ENCODE peak calls at places on chromosomes 3 and 15, in four cellular contexts. M, O, K and B are unnamed samples.

GRCh38 chr15:59570364-59570763 is 41.2 kb upstream of the GCNT3 start:
- DNase-seq in M (no peak), O (no peak), K (no peak), B (peak; percentile 51)

GRCh38 chr15:32998979-32999677 is 195.4 kb downstream of the FMN1 start:
- DNase-seq in M (no peak), O (no peak), K (no peak), B (no peak)

GRCh38 chr3:29525254-29525881 is 244.5 kb downstream of the RBMS3 start:
- DNase-seq in M (no peak), O (no peak), K (no peak), B (no peak)

GRCh38 chr3:150038830-150039229 is 68.1 kb upstream of the PFN2 start:
- DNase-seq in M (peak; percentile 53), O (no peak), K (no peak), B (no peak)

GRCh38 chr3:176046717-176047116 is 1150.6 kb downstream of the TBL1XR1 start:
- DNase-seq in M (no peak), O (no peak), K (no peak), B (no peak)

GRCh38 chr15:57323806-57324589 is 52.3 kb upstream of the CGNL1 start:
- DNase-seq in M (peak; percentile 60), O (peak; percentile 91), K (peak; percentile 66), B (peak; percentile 83)

GRCh38 chr3:127667119-127667681 is 5.6 kb upstream of the ABTB1 start:
- DNase-seq in M (no peak), O (no peak), K (no peak), B (no peak)

GRCh38 chr3:138137901-138138300 is 5.7 kb upstream of the A4GNT start:
- DNase-seq in M (no peak), O (no peak), K (no peak), B (no peak)

GRCh38 chr15:39434126-39434525 is 146.8 kb upstream of the THBS1 start:
- DNase-seq in M (no peak), O (peak; percentile 1), K (no peak), B (no peak)

GRCh38 chr3:47024932-47025331 is 45.5 kb downstream of the NBEAL2 start:
- DNase-seq in M (no peak), O (no peak), K (no peak), B (no peak)

GRCh38 chr15:52348056-52348745 is 52.6 kb upstream of the MYO5C start:
- DNase-seq in M (no peak), O (no peak), K (no peak), B (peak; percentile 19)

GRCh38 chr3:98812851-98813374 is 49.8 kb downstream of the ST3GAL6 start:
- DNase-seq in M (peak; percentile 40), O (peak; percentile 61), K (peak; percentile 48), B (peak; percentile 26)

GRCh38 chr3:126081618-126082333 is 2.1 kb downstream of the SLC41A3 start:
- DNase-seq in M (peak; percentile 33), O (peak; percentile 55), K (peak; percentile 28), B (no peak)

GRCh38 chr3:105997800-105998526 is 129.2 kb upstream of the CBLB start:
- DNase-seq in M (no peak), O (no peak), K (no peak), B (peak; percentile 60)

GRCh38 chr3:6112546-6112945 is 748.4 kb upstream of the GRM7 start:
- DNase-seq in M (no peak), O (no peak), K (no peak), B (no peak)

GRCh38 chr15:74425634-74426033 is 8.1 kb downstream of the SEMA7A start:
- DNase-seq in M (no peak), O (no peak), K (no peak), B (no peak)

GRCh38 chr3:128429275-128429674 is 37.4 kb downstream of the DNAJB8 start:
- DNase-seq in M (no peak), O (no peak), K (no peak), B (no peak)

GRCh38 chr3:175940243-175940642 is 1081.1 kb downstream of the NAALADL2 start:
- DNase-seq in M (no peak), O (no peak), K (no peak), B (no peak)

GRCh38 chr3:171351676-171352075 is 108.5 kb downstream of the TNIK start:
- DNase-seq in M (no peak), O (no peak), K (no peak), B (no peak)

GRCh38 chr15:77642793-77643430 is 10.2 kb upstream of the LINGO1 start:
- DNase-seq in M (no peak), O (no peak), K (no peak), B (no peak)

GRCh38 chr15:99441427-99441766 is 124.4 kb upstream of the MEF2A start:
- DNase-seq in M (no peak), O (no peak), K (no peak), B (no peak)
- H3K9me2 ChIP-seq in M (no peaks in the 10 kb centered on the region), O (no peaks in the 10 kb centered on the region), K (no peaks in the 10 kb centered on the region), B (no peaks in the 10 kb centered on the region)

DNA sequence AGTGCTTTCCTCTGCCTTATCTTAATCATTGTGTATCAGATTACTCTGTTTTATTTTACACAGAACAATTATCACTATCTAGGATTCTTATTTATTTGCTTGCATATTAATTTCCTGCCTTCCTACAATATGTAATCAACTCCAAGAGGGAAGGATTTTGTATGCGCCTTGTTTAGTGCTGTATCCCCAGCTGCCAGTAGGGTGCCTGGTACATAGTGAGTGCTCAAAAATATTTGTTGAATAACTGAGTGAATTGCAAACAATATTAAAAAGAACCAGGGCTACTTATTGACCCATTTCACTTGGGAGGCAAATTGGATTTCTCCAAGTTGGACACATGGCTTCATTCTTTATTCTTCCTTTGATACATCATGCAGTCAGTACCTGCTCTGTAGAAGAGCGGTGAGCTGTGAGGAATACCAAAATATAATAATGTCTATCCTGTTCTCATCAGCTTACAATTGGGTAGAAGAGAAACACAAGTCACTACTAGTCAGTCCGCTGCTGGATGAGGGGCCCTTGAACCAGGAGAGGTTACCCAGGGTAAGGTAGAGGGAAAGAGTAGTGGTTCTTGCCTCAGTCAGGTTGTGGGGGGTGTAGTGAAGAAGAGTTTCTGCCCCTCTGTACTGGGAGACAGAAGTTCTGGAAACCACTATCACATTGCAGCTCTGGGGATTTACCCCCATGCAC is 233.9 kb upstream of the ZBTB20 start:
- DNase-seq in M (no peak), O (no peak), K (no peak), B (no peak)
- H3K9me2 ChIP-seq in M (no peaks in the 10 kb centered on the region), O (no peaks in the 10 kb centered on the region), K (no peaks in the 10 kb centered on the region), B (no peaks in the 10 kb centered on the region)

GRCh38 chr3:124553178-124553577 is 177.1 kb upstream of the UMPS start:
- DNase-seq in M (no peak), O (no peak), K (no peak), B (no peak)

GRCh38 chr3:124557433-124558232 is 172.6 kb upstream of the UMPS start:
- DNase-seq in M (no peak), O (no peak), K (no peak), B (no peak)

GRCh38 chr3:124558898-124559649 is 171.2 kb upstream of the UMPS start:
- DNase-seq in M (no peak), O (no peak), K (no peak), B (peak; percentile 82)

GRCh38 chr3:124559650-124560405 is 170.4 kb upstream of the UMPS start:
- DNase-seq in M (peak; percentile 92), O (peak; percentile 87), K (peak; percentile 65), B (peak; percentile 91)

GRCh38 chr3:124556636-124557035 is 173.6 kb upstream of the UMPS start:
- DNase-seq in M (no peak), O (no peak), K (no peak), B (no peak)
- H3K9me2 ChIP-seq in M (no peaks in the 10 kb centered on the region), O (no peaks in the 10 kb centered on the region), K (no peaks in the 10 kb centered on the region), B (no peaks in the 10 kb centered on the region)

GRCh38 chr3:79284781-79285180 is 483.0 kb downstream of the ROBO1 start:
- DNase-seq in M (no peak), O (no peak), K (no peak), B (no peak)
- H3K9me2 ChIP-seq in M (no peaks in the 10 kb centered on the region), O (no peaks in the 10 kb centered on the region), K (no peaks in the 10 kb centered on the region), B (no peaks in the 10 kb centered on the region)

GRCh38 chr3:55751730-55752129 is 264.6 kb upstream of the WNT5A start:
- DNase-seq in M (no peak), O (no peak), K (no peak), B (no peak)
- H3K9me2 ChIP-seq in M (peaks cover 2% of the 10 kb centered on the region), O (no peaks in the 10 kb centered on the region), K (no peaks in the 10 kb centered on the region), B (no peaks in the 10 kb centered on the region)